ENCODE peak calls at places on chromosome 19, in eight cellular contexts. Q is cardiac fibroblast; W is endothelial cell; F is endodermal cell; J is WERI-Rb-1; N is trophoblast cell; B is IMR-90; C is stimulated activated CD8-positive, alpha-beta memory T cell treated with anti-CD3 and anti-CD28 coated beads, Interleukin-15, amount 100 ng/mL, for 48 hours. Y is an unnamed sample.

GRCh38 chr19:18478545-18479311 is 40.8 kb upstream of the ISYNA1 start:
- DNase-seq in Q (peak; percentile 90), W (peak; percentile 31), F (no peak), J (peak; percentile 40), N (peak; percentile 93), B (peak; percentile 94), C (peak; percentile 75), Y (no peak)

GRCh38 chr19:2523630-2524311 is 47.8 kb downstream of the GADD45B start:
- DNase-seq in Q (peak; percentile 78), W (no peak), F (no peak), J (no peak), N (peak; percentile 76), B (peak; percentile 41), C (no peak), Y (peak; percentile 54)

GRCh38 chr19:58407658-58408151 is 744 bp upstream of the ZNF584 start:
- DNase-seq in Q (no peak), W (no peak), F (peak; percentile 69), J (no peak), N (no peak), B (peak; percentile 25), C (no peak), Y (peak; percentile 40)

GRCh38 chr19:30686252-30686762 is 314.1 kb downstream of the ZNF536 start:
- DNase-seq in Q (peak; percentile 28), W (no peak), F (peak; percentile 43), J (peak; percentile 36), N (no peak), B (no peak), C (no peak), Y (no peak)

GRCh38 chr19:17052439-17052838 is 22.8 kb downstream of the HAUS8 start:
- DNase-seq in Q (peak; percentile 72), W (peak; percentile 58), F (peak; percentile 87), J (peak; percentile 48), N (peak; percentile 42), B (peak; percentile 59), C (no peak), Y (peak; percentile 76)

GRCh38 chr19:34888091-34888490 is 38.6 kb upstream of the ZNF30 start:
- DNase-seq in Q (no peak), W (no peak), F (no peak), J (no peak), N (no peak), B (no peak), C (no peak), Y (no peak)

GRCh38 chr19:37928527-37929286 is 21.7 kb downstream of the SIPA1L3 start:
- DNase-seq in Q (no peak), W (no peak), F (peak; percentile 72), J (no peak), N (no peak), B (no peak), C (no peak), Y (no peak)

GRCh38 chr19:38841787-38842438 is 7.9 kb downstream of the HNRNPL start:
- DNase-seq in Q (no peak), W (no peak), F (no peak), J (no peak), N (no peak), B (no peak), C (no peak), Y (no peak)

GRCh38 chr19:47613165-47614146 is 4.5 kb downstream of the BICRA start:
- DNase-seq in Q (peak; percentile 52), W (peak; percentile 67), F (peak; percentile 92), J (no peak), N (peak; percentile 76), B (peak; percentile 70), C (no peak), Y (peak; percentile 85)

GRCh38 chr19:48390188-48391099 is 907 bp downstream of the KDELR1 start:
- DNase-seq in Q (peak; percentile 66), W (peak; percentile 77), F (peak; percentile 86), J (peak; percentile 64), N (peak; percentile 68), B (peak; percentile 49), C (peak; percentile 52), Y (peak; percentile 83)

GRCh38 chr19:5623397-5624153 is 692 bp downstream of the SAFB start:
- DNase-seq in Q (no peak), W (peak; percentile 10), F (peak; percentile 47), J (no peak), N (no peak), B (no peak), C (no peak), Y (peak; percentile 16)

GRCh38 chr19:45046355-45046754 is 7.5 kb downstream of the CLASRP start:
- DNase-seq in Q (no peak), W (no peak), F (no peak), J (no peak), N (no peak), B (no peak), C (no peak), Y (no peak)

GRCh38 chr19:2636897-2637683 is 65.4 kb downstream of the GNG7 start:
- DNase-seq in Q (peak; percentile 60), W (peak; percentile 77), F (peak; percentile 92), J (peak; percentile 68), N (peak; percentile 49), B (peak; percentile 31), C (peak; percentile 36), Y (peak; percentile 76)

GRCh38 chr19:32387701-32388392 is 17.7 kb upstream of the DPY19L3 start:
- DNase-seq in Q (peak; percentile 35), W (no peak), F (no peak), J (peak; percentile 78), N (no peak), B (peak; percentile 62), C (no peak), Y (no peak)

GRCh38 chr19:1251503-1252220 is 3.3 kb downstream of the MIDN start:
- DNase-seq in Q (no peak), W (peak; percentile 29), F (peak; percentile 71), J (no peak), N (peak; percentile 38), B (no peak), C (no peak), Y (peak; percentile 38)

GRCh38 chr19:38616265-38616664 is 1.5 kb downstream of the MAP4K1 start:
- DNase-seq in Q (no peak), W (no peak), F (no peak), J (no peak), N (no peak), B (no peak), C (no peak), Y (no peak)

GRCh38 chr19:36605101-36605838 is at the start of gene ZNF382:
- DNase-seq in Q (peak; percentile 71), W (peak; percentile 68), F (peak; percentile 84), J (peak; percentile 91), N (peak; percentile 16), B (peak; percentile 41), C (peak; percentile 65), Y (peak; percentile 83)

GRCh38 chr19:6663236-6664187 is 6.4 kb downstream of the TNFSF14 start:
- DNase-seq in Q (peak; percentile 62), W (no peak), F (no peak), J (no peak), N (peak; percentile 26), B (no peak), C (no peak), Y (no peak)